ENCODE peak calls at places on chromosomes 4 and X, in eight cellular contexts. One of them, this sample, is unnamed.

GRCh38 chrX:3442685-3443084 is 96.2 kb upstream of the MXRA5 start:
- DNase-seq in vagina: no peak
- DNase-seq in epithelial cell of prostate: no peak
- DNase-seq in GM23338: no peak
- DNase-seq in NCI-H774: no peak
- DNase-seq in adrenal gland: no peak
- DNase-seq in pancreas: no peak
- DNase-seq in activated CD4-positive, alpha-beta memory T cell treated with anti-CD3 and anti-CD28 coated beads, Interleukin-2, amount 10 ng/mL, durations not matched to agents 7 days and 5 days: no peak
- DNase-seq in this sample: no peak

GRCh38 chr4:156790866-156791265 is 180.7 kb downstream of the PDGFC start:
- DNase-seq in epithelial cell of prostate: no peak
- DNase-seq in vagina: no peak
- DNase-seq in adrenal gland: peak; percentile 38
- DNase-seq in activated CD4-positive, alpha-beta memory T cell treated with anti-CD3 and anti-CD28 coated beads, Interleukin-2, amount 10 ng/mL, durations not matched to agents 7 days and 5 days: no peak
- DNase-seq in GM23338: peak; percentile 53
- DNase-seq in NCI-H774: no peak
- DNase-seq in pancreas: no peak
- DNase-seq in this sample: no peak

GRCh38 chrX:154748712-154749339 is 2.1 kb downstream of the GAB3 start:
- DNase-seq in pancreas: no peak
- DNase-seq in NCI-H774: peak; percentile 30
- DNase-seq in vagina: no peak
- DNase-seq in activated CD4-positive, alpha-beta memory T cell treated with anti-CD3 and anti-CD28 coated beads, Interleukin-2, amount 10 ng/mL, durations not matched to agents 7 days and 5 days: peak; percentile 50
- DNase-seq in adrenal gland: peak; percentile 25
- DNase-seq in GM23338: peak; percentile 72
- DNase-seq in epithelial cell of prostate: no peak
- DNase-seq in this sample: no peak

GRCh38 chrX:68822641-68823410 is 6.0 kb upstream of the EFNB1 start:
- DNase-seq in GM23338: peak; percentile 73
- DNase-seq in pancreas: no peak
- DNase-seq in vagina: peak; percentile 85
- DNase-seq in epithelial cell of prostate: no peak
- DNase-seq in adrenal gland: peak; percentile 39
- DNase-seq in NCI-H774: no peak
- DNase-seq in activated CD4-positive, alpha-beta memory T cell treated with anti-CD3 and anti-CD28 coated beads, Interleukin-2, amount 10 ng/mL, durations not matched to agents 7 days and 5 days: no peak
- DNase-seq in this sample: peak; percentile 51

GRCh38 chrX:71302461-71303213 is 1.1 kb downstream of the ITGB1BP2 start:
- DNase-seq in NCI-H774: no peak
- DNase-seq in activated CD4-positive, alpha-beta memory T cell treated with anti-CD3 and anti-CD28 coated beads, Interleukin-2, amount 10 ng/mL, durations not matched to agents 7 days and 5 days: no peak
- DNase-seq in vagina: no peak
- DNase-seq in adrenal gland: no peak
- DNase-seq in GM23338: no peak
- DNase-seq in epithelial cell of prostate: no peak
- DNase-seq in pancreas: no peak
- DNase-seq in this sample: no peak

GRCh38 chrX:112849010-112849409 is 8.4 kb upstream of the AMOT start:
- DNase-seq in GM23338: no peak
- DNase-seq in adrenal gland: no peak
- DNase-seq in vagina: no peak
- DNase-seq in activated CD4-positive, alpha-beta memory T cell treated with anti-CD3 and anti-CD28 coated beads, Interleukin-2, amount 10 ng/mL, durations not matched to agents 7 days and 5 days: no peak
- DNase-seq in NCI-H774: no peak
- DNase-seq in epithelial cell of prostate: no peak
- DNase-seq in pancreas: no peak
- DNase-seq in this sample: no peak

GRCh38 chr4:109434007-109434792 is 585 bp downstream of the SEC24B start:
- DNase-seq in NCI-H774: no peak
- DNase-seq in adrenal gland: peak; percentile 49
- DNase-seq in epithelial cell of prostate: no peak
- DNase-seq in pancreas: peak; percentile 53
- DNase-seq in activated CD4-positive, alpha-beta memory T cell treated with anti-CD3 and anti-CD28 coated beads, Interleukin-2, amount 10 ng/mL, durations not matched to agents 7 days and 5 days: peak; percentile 25
- DNase-seq in GM23338: peak; percentile 50
- DNase-seq in vagina: no peak
- DNase-seq in this sample: peak; percentile 90

GRCh38 chr4:172995161-172995560 is 173.4 kb upstream of the GALNT7 start:
- DNase-seq in activated CD4-positive, alpha-beta memory T cell treated with anti-CD3 and anti-CD28 coated beads, Interleukin-2, amount 10 ng/mL, durations not matched to agents 7 days and 5 days: no peak
- DNase-seq in epithelial cell of prostate: no peak
- DNase-seq in vagina: no peak
- DNase-seq in GM23338: no peak
- DNase-seq in adrenal gland: no peak
- DNase-seq in pancreas: no peak
- DNase-seq in NCI-H774: no peak
- DNase-seq in this sample: no peak

GRCh38 chr4:118344801-118345200 is 8.0 kb downstream of the PRSS12 start:
- DNase-seq in activated CD4-positive, alpha-beta memory T cell treated with anti-CD3 and anti-CD28 coated beads, Interleukin-2, amount 10 ng/mL, durations not matched to agents 7 days and 5 days: no peak
- DNase-seq in pancreas: no peak
- DNase-seq in adrenal gland: no peak
- DNase-seq in NCI-H774: no peak
- DNase-seq in GM23338: no peak
- DNase-seq in epithelial cell of prostate: no peak
- DNase-seq in vagina: no peak
- DNase-seq in this sample: no peak

GRCh38 chr4:81274460-81274859 is 59.4 kb upstream of the PRKG2 start:
- DNase-seq in NCI-H774: no peak
- DNase-seq in vagina: no peak
- DNase-seq in activated CD4-positive, alpha-beta memory T cell treated with anti-CD3 and anti-CD28 coated beads, Interleukin-2, amount 10 ng/mL, durations not matched to agents 7 days and 5 days: no peak
- DNase-seq in epithelial cell of prostate: no peak
- DNase-seq in GM23338: no peak
- DNase-seq in pancreas: no peak
- DNase-seq in adrenal gland: no peak
- DNase-seq in this sample: no peak